ENCODE peak calls at places on chromosomes 2 and 18, in five cellular contexts. K is K562, S is keratinocyte, I is GM23338, B is H1. E is an unnamed sample.

GRCh38 chr18:48796491-48797205 is 154.1 kb downstream of the SMAD7 start:
- DNase-seq in K (no peak), S (no peak), I (no peak), B (no peak), E (no peak)

GRCh38 chr2:120912101-120912985 is 176.7 kb downstream of the GLI2 start:
- DNase-seq in K (peak; percentile 69), S (no peak), I (no peak), B (no peak), E (no peak)

GRCh38 chr2:115796078-115796477 is 1353.6 kb downstream of the DPP10 start:
- DNase-seq in K (no peak), S (no peak), I (no peak), B (no peak), E (no peak)

GRCh38 chr2:237596518-237596855 is 6.0 kb upstream of the RAB17 start:
- DNase-seq in K (no peak), S (no peak), I (no peak), B (no peak), E (no peak)

GRCh38 chr2:217248312-217248935 is 388.6 kb upstream of the TNP1 start:
- DNase-seq in K (peak; percentile 5), S (no peak), I (peak; percentile 14), B (no peak), E (no peak)

GRCh38 chr2:231666171-231667095 is 41.9 kb upstream of the PTMA start:
- DNase-seq in K (peak; percentile 69), S (no peak), I (peak; percentile 96), B (peak; percentile 94), E (peak; percentile 68)

GRCh38 chr2:68917034-68917718 is 35.5 kb downstream of the GKN2 start:
- DNase-seq in K (no peak), S (no peak), I (no peak), B (no peak), E (no peak)

GRCh38 chr18:10140928-10141327 is 227.1 kb downstream of the VAPA start:
- DNase-seq in K (no peak), S (no peak), I (no peak), B (no peak), E (no peak)

GRCh38 chr2:84078466-84078865 is 380.6 kb downstream of the SUCLG1 start:
- DNase-seq in K (no peak), S (no peak), I (no peak), B (no peak), E (no peak)

GRCh38 chr2:118388771-118389170 is 300.5 kb downstream of the INSIG2 start:
- DNase-seq in K (no peak), S (no peak), I (no peak), B (no peak), E (no peak)

GRCh38 chr2:6966541-6966940 is 49.3 kb downstream of the RNF144A start:
- DNase-seq in K (no peak), S (no peak), I (no peak), B (no peak), E (no peak)

GRCh38 chr2:224958466-224958857 is 83.8 kb downstream of the DOCK10 start:
- DNase-seq in K (no peak), S (no peak), I (no peak), B (no peak), E (no peak)

GRCh38 chr2:201622306-201622705 is 21.0 kb downstream of the TMEM237 start:
- DNase-seq in K (no peak), S (no peak), I (no peak), B (no peak), E (no peak)

GRCh38 chr2:23123686-23124085 is 261.3 kb upstream of the KLHL29 start:
- DNase-seq in K (no peak), S (no peak), I (no peak), B (no peak), E (no peak)

GRCh38 chr2:18910843-18911242 is 321.5 kb upstream of the NT5C1B start:
- DNase-seq in K (no peak), S (peak; percentile 48), I (peak; percentile 13), B (no peak), E (no peak)

GRCh38 chr18:58660915-58661314 is 10.3 kb upstream of the MALT1 start:
- DNase-seq in K (no peak), S (no peak), I (no peak), B (no peak), E (no peak)
- H3K79me2 ChIP-seq in K (no peaks in the 10 kb centered on the region), S (no peaks in the 10 kb centered on the region), I (no peaks in the 10 kb centered on the region), B (no peaks in the 10 kb centered on the region), E (no peaks in the 10 kb centered on the region)

DNA sequence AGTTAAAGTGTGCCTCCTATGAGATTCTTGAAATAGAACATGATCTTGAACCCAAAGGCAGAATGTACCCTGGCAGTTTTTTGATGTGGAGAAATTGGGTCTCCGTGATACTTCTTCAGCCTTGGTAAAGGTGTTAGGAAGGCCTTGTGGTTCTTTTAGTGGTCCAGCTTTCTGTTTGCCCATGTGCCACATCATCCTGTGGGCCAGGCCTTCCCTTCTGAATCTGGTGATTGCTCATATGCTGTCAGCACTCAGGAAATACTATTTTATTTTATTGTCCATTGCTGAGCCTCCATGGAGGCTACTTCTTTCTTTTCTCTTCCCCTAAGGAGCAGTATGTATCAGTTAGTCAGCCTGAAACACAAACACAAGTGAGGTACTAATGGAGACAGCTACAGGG is 52.9 kb downstream of the CCDC141 start:
- DNase-seq in K (no peak), S (no peak), I (no peak), B (no peak), E (no peak)
- H3K27ac ChIP-seq in K (no peak overlapping the region), S (no peak overlapping the region), I (no peak overlapping the region), B (no peak overlapping the region), E (no peak overlapping the region)

GRCh38 chr2:73289304-73289703 is 4.0 kb downstream of the EGR4 start:
- DNase-seq in K (no peak), S (no peak), I (no peak), B (no peak), E (peak; percentile 18)
- H3K4me1 ChIP-seq in K (peaks cover 38% of the 10 kb centered on the region), S (peaks cover 5% of the 10 kb centered on the region), I (peaks cover 21% of the 10 kb centered on the region), B (peaks cover 13% of the 10 kb centered on the region), E (peaks cover 19% of the 10 kb centered on the region)

DNA sequence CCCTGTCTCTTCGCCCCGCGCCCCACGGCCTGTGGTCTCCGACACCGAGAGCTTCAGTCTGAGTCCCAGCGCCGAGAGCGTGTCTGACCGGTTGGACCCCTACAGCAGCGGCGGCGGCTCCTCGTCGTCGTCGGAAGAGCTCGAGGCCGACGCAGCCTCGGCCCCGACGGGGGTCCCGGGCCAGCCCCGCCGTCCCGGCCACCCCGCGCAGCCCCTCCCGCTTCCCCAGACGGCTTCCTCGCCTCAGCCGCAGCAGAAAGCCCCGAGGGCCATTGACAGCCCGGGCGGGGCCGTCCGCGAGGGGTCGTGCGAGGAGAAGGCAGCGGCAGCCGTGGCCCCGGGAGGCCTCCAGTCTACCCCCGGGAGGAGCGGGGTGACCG is 1.3 kb downstream of the PHLPP1 start:
- DNase-seq in K (peak; percentile 32), S (no peak), I (peak; percentile 63), B (no peak), E (peak; percentile 34)
- H3K79me2 ChIP-seq in K (peaks cover 54% of the 10 kb centered on the region), S (peaks cover 42% of the 10 kb centered on the region), I (peaks cover 48% of the 10 kb centered on the region), B (peaks cover 24% of the 10 kb centered on the region), E (peaks cover 45% of the 10 kb centered on the region)

GRCh38 chr2:42096869-42097591 is 49.2 kb downstream of the PKDCC start:
- DNase-seq in K (no peak), S (no peak), I (no peak), B (no peak), E (no peak)
- H3K27ac ChIP-seq in K (no peak overlapping the region), S (no peak overlapping the region), I (no peak overlapping the region), B (no peak overlapping the region), E (no peak overlapping the region)

DNA sequence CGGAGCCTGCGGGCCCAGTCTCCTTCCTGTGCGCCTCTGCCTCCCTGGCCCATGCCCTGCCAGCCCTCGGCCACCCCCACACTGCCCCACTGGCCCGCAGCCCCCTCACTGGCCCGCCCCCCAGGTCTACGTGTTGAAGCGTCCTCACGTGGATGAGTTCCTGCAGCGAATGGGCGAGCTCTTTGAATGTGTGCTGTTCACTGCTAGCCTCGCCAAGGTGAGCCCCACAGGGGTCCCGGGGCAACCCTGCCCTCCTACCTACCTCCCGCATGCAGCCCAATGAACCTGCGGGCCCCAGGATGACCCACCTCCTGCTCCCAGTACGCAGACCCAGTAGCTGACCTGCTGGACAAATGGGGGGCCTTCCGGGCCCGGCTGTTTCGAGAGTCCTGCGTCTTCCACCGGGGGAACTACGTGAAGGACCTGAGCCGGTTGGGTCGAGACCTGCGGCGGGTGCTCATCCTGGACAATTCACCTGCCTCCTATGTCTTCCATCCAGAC is 3.3 kb downstream of the CTDSP1 start:
- DNase-seq in K (no peak), S (no peak), I (no peak), B (no peak), E (no peak)
- H3K4me1 ChIP-seq in K (peaks cover 85% of the 10 kb centered on the region), S (peaks cover 31% of the 10 kb centered on the region), I (peaks cover 29% of the 10 kb centered on the region), B (peaks cover 30% of the 10 kb centered on the region), E (peaks cover 65% of the 10 kb centered on the region)

GRCh38 chr2:46323671-46324207 is 26.5 kb downstream of the EPAS1 start:
- DNase-seq in K (no peak), S (no peak), I (no peak), B (no peak), E (no peak)

GRCh38 chr2:46319711-46320110 is 22.5 kb downstream of the EPAS1 start:
- DNase-seq in K (no peak), S (no peak), I (no peak), B (no peak), E (no peak)

GRCh38 chr2:46318579-46319460 is 21.6 kb downstream of the EPAS1 start:
- DNase-seq in K (no peak), S (no peak), I (no peak), B (no peak), E (no peak)

GRCh38 chr2:46317092-46317486 is 19.9 kb downstream of the EPAS1 start:
- DNase-seq in K (no peak), S (no peak), I (no peak), B (no peak), E (no peak)

GRCh38 chr2:46320141-46320567 is 22.9 kb downstream of the EPAS1 start:
- DNase-seq in K (no peak), S (no peak), I (no peak), B (no peak), E (no peak)
- H3K79me2 ChIP-seq in K (no peaks in the 10 kb centered on the region), S (peaks cover 63% of the 10 kb centered on the region), I (no peaks in the 10 kb centered on the region), B (no peaks in the 10 kb centered on the region), E (no peaks in the 10 kb centered on the region)

GRCh38 chr2:66897676-66898280 is 462.9 kb downstream of the MEIS1 start:
- DNase-seq in K (no peak), S (no peak), I (no peak), B (no peak), E (no peak)
- H3K27ac ChIP-seq in K (no peak overlapping the region), S (no peak overlapping the region), I (no peak overlapping the region), B (no peak overlapping the region), E (no peak overlapping the region)

DNA sequence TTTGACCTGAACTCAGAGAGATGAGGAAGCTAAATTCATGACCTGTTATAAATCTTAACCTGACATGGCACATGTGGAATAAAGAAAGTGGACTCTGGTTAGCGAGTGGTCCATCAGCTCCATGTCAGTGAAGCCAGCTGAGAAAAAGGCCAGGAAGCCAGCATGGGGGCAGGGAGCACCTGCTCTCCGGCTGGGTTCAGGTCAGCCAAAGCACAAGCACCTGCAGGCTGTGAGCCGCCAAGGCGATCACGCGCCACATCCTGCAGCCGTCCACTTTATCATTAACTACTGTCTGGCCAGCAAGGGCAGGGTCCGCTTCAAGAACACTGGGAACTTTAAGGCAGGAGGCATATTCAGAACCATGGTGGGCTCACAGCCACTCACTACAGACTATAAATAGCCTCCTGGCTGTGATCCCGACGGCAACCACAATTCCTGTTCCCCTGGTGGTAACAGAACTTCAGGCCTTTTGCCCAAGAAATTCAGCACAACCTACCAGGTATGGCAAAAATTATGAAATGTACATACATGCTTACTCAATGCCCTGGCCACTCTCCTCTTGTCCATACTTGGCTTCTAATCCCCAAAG is 35.5 kb downstream of the ACVR1 start:
- DNase-seq in K (no peak), S (no peak), I (no peak), B (no peak), E (no peak)
- H3K4me1 ChIP-seq in K (peaks cover 14% of the 10 kb centered on the region), S (peaks cover 20% of the 10 kb centered on the region), I (peaks cover 64% of the 10 kb centered on the region), B (peaks cover 23% of the 10 kb centered on the region), E (no peaks in the 10 kb centered on the region)

GRCh38 chr2:46979611-46980010 is 64.0 kb upstream of the MCFD2 start:
- DNase-seq in K (no peak), S (no peak), I (no peak), B (no peak), E (no peak)
- H3K79me2 ChIP-seq in K (no peaks in the 10 kb centered on the region), S (no peaks in the 10 kb centered on the region), I (no peaks in the 10 kb centered on the region), B (no peaks in the 10 kb centered on the region), E (peaks cover 12% of the 10 kb centered on the region)